ENCODE peak calls at places on chromosome 13, in seven cellular contexts. L is right lobe of liver; U is stimulated activated CD4-positive, alpha-beta T cell treated with anti-CD3 and anti-CD28 coated beads, Interleukin-1b, Interleukin-23, amount 100 ng/mL, for 1 hour; F is ecto neural progenitor cell; J is bronchial epithelial cell; W is neuronal stem cell; A is NCI-H1092. T is an unnamed sample.

GRCh38 chr13:51444922-51445321 is 7.9 kb downstream of the INTS6 start:
- DNase-seq in L (no peak), U (no peak), F (no peak), J (peak), W (no peak), A (no peak), T (no peak)

GRCh38 chr13:93344048-93344447 is 117.4 kb downstream of the GPC6 start:
- DNase-seq in L (no peak), U (no peak), F (no peak), J (no peak), W (no peak), A (no peak), T (no peak)

GRCh38 chr13:19881641-19882040 is 18.2 kb upstream of the ZMYM5 start:
- DNase-seq in L (no peak), U (no peak), F (no peak), J (no peak), W (no peak), A (no peak), T (no peak)

GRCh38 chr13:114008964-114009589 is 35.2 kb upstream of the C13orf46 start:
- DNase-seq in L (no peak), U (no peak), F (no peak), J (no peak), W (no peak), A (no peak), T (no peak)

GRCh38 chr13:97386832-97387486 is 47.0 kb upstream of the RAP2A start:
- DNase-seq in L (no peak), U (no peak), F (no peak), J (no peak), W (no peak), A (no peak), T (no peak)

GRCh38 chr13:47190696-47191095 is 293.8 kb upstream of the HTR2A start:
- DNase-seq in L (no peak), U (no peak), F (no peak), J (no peak), W (no peak), A (no peak), T (no peak)

GRCh38 chr13:95326695-95327094 is 25.4 kb upstream of the ABCC4 start:
- DNase-seq in L (peak), U (no peak), F (no peak), J (no peak), W (no peak), A (no peak), T (no peak)

GRCh38 chr13:66887088-66887487 is 343.0 kb downstream of the PCDH9 start:
- DNase-seq in L (no peak), U (no peak), F (no peak), J (no peak), W (no peak), A (peak), T (peak)

GRCh38 chr13:68185767-68186166 is 955.6 kb upstream of the PCDH9 start:
- DNase-seq in L (no peak), U (no peak), F (no peak), J (no peak), W (no peak), A (no peak), T (no peak)

GRCh38 chr13:76677047-76677446 is 209.2 kb downstream of the KCTD12 start:
- DNase-seq in L (no peak), U (no peak), F (no peak), J (no peak), W (no peak), A (no peak), T (no peak)

GRCh38 chr13:110108348-110109139 is 198.4 kb downstream of the COL4A1 start:
- DNase-seq in L (peak), U (no peak), F (peak), J (peak), W (peak), A (peak), T (peak)

GRCh38 chr13:27026396-27026795 is 145.2 kb downstream of the USP12 start:
- DNase-seq in L (no peak), U (no peak), F (no peak), J (no peak), W (no peak), A (no peak), T (no peak)

GRCh38 chr13:41059896-41060722 is 1.2 kb upstream of the WBP4 start:
- DNase-seq in L (peak), U (peak), F (peak), J (peak), W (peak), A (peak), T (peak)

GRCh38 chr13:19794552-19795143 is 11.9 kb upstream of the PSPC1 start:
- DNase-seq in L (no peak), U (no peak), F (no peak), J (peak), W (no peak), A (no peak), T (no peak)

GRCh38 chr13:92656103-92656502 is 570.5 kb upstream of the GPC6 start:
- DNase-seq in L (no peak), U (no peak), F (no peak), J (no peak), W (no peak), A (no peak), T (no peak)

GRCh38 chr13:99221567-99222239 is 21.0 kb downstream of the UBAC2 start:
- DNase-seq in L (no peak), U (no peak), F (no peak), J (no peak), W (no peak), A (no peak), T (no peak)

GRCh38 chr13:112619730-112620639 is 32.0 kb upstream of the TUBGCP3 start:
- DNase-seq in L (no peak), U (no peak), F (peak), J (peak), W (peak), A (peak), T (peak)

GRCh38 chr13:24270639-24271131 is 38.7 kb upstream of the C1QTNF9 start:
- DNase-seq in L (peak), U (no peak), F (no peak), J (peak), W (no peak), A (no peak), T (no peak)

GRCh38 chr13:24161010-24161775 is 673 bp downstream of the SPATA13 start:
- DNase-seq in L (peak), U (peak), F (no peak), J (no peak), W (no peak), A (peak), T (peak)

GRCh38 chr13:43107780-43108179 is 84.4 kb downstream of the DNAJC15 start:
- DNase-seq in L (no peak), U (no peak), F (no peak), J (no peak), W (no peak), A (no peak), T (no peak)

GRCh38 chr13:41005709-41006108 is 13.4 kb downstream of the ELF1 start:
- DNase-seq in L (no peak), U (no peak), F (no peak), J (no peak), W (no peak), A (no peak), T (no peak)

GRCh38 chr13:91946498-91947070 is 548.2 kb downstream of the GPC5 start:
- DNase-seq in L (no peak), U (no peak), F (no peak), J (peak), W (peak), A (peak), T (no peak)

GRCh38 chr13:45015300-45015699 is 26.0 kb downstream of the GPALPP1 start:
- DNase-seq in L (no peak), U (no peak), F (no peak), J (peak), W (no peak), A (no peak), T (no peak)

GRCh38 chr13:108915634-108916497 is 286.5 kb downstream of the MYO16 start:
- DNase-seq in L (peak), U (peak), F (no peak), J (peak), W (no peak), A (peak), T (no peak)

T was measured in NCI-H1105.